ENCODE peak calls at places on chromosome 1, in nine cellular contexts. G is mucosa of descending colon, P is heart left ventricle, C is AG04450, M is gastrocnemius medialis, Q is neural progenitor cell, Y is IMR-90, H is fibroblast of the aortic adventitia, B is pancreas. W is an unnamed sample.

GRCh38 chr1:8456306-8456912 is 138.5 kb downstream of the SLC45A1 start:
- DNase-seq in G (no peak), P (no peak), C (no peak), M (no peak), Q (no peak), Y (peak; percentile 82), H (peak; percentile 68), B (no peak), W (no peak)

GRCh38 chr1:151984313-151984956 is 9.2 kb downstream of the S100A10 start:
- DNase-seq in G (no peak), P (no peak), C (no peak), M (no peak), Q (no peak), Y (no peak), H (no peak), B (no peak), W (no peak)

GRCh38 chr1:195663549-195664280 is 944.5 kb downstream of the KCNT2 start:
- DNase-seq in G (no peak), P (no peak), C (peak; percentile 67), M (no peak), Q (peak; percentile 9), Y (peak; percentile 94), H (peak; percentile 71), B (no peak), W (peak; percentile 52)

GRCh38 chr1:36920801-36921405 is 113.4 kb downstream of the GRIK3 start:
- DNase-seq in G (no peak), P (no peak), C (no peak), M (no peak), Q (no peak), Y (no peak), H (no peak), B (no peak), W (no peak)

GRCh38 chr1:54287176-54287650 is 87.2 kb downstream of the MRPL37 start:
- DNase-seq in G (peak; percentile 86), P (peak; percentile 87), C (no peak), M (peak; percentile 58), Q (no peak), Y (peak; percentile 55), H (peak; percentile 51), B (peak; percentile 81), W (no peak)

GRCh38 chr1:237457573-237457972 is 415.6 kb downstream of the RYR2 start:
- DNase-seq in G (no peak), P (no peak), C (no peak), M (no peak), Q (no peak), Y (no peak), H (no peak), B (no peak), W (no peak)

GRCh38 chr1:52551476-52552235 is 1.2 kb downstream of the TUT4 start:
- DNase-seq in G (peak; percentile 37), P (no peak), C (no peak), M (no peak), Q (peak; percentile 48), Y (peak; percentile 76), H (peak; percentile 61), B (no peak), W (no peak)

GRCh38 chr1:110647254-110647891 is 27.4 kb downstream of the KCNA3 start:
- DNase-seq in G (no peak), P (no peak), C (no peak), M (no peak), Q (no peak), Y (peak; percentile 78), H (peak; percentile 31), B (no peak), W (no peak)

GRCh38 chr1:22822371-22822770 is 111.7 kb downstream of the EPHB2 start:
- DNase-seq in G (peak; percentile 18), P (no peak), C (no peak), M (no peak), Q (no peak), Y (no peak), H (no peak), B (no peak), W (no peak)

GRCh38 chr1:16436946-16437474 is at the start of gene SPATA21:
- DNase-seq in G (no peak), P (no peak), C (no peak), M (no peak), Q (no peak), Y (no peak), H (no peak), B (no peak), W (no peak)

GRCh38 chr1:86068126-86068805 is 88.3 kb downstream of the COL24A1 start:
- DNase-seq in G (no peak), P (no peak), C (no peak), M (no peak), Q (no peak), Y (peak; percentile 57), H (peak; percentile 59), B (no peak), W (no peak)

GRCh38 chr1:100543640-100544039 is 5.7 kb downstream of the GPR88 start:
- DNase-seq in G (no peak), P (no peak), C (no peak), M (no peak), Q (peak; percentile 31), Y (no peak), H (no peak), B (no peak), W (no peak)

GRCh38 chr1:5273280-5274003 is 619.0 kb downstream of the AJAP1 start:
- DNase-seq in G (no peak), P (no peak), C (no peak), M (no peak), Q (peak; percentile 33), Y (no peak), H (no peak), B (no peak), W (no peak)

GRCh38 chr1:94926365-94926914 is 470 bp downstream of the CNN3 start:
- DNase-seq in G (peak; percentile 79), P (peak; percentile 75), C (no peak), M (no peak), Q (peak; percentile 79), Y (peak; percentile 53), H (no peak), B (peak; percentile 55), W (no peak)

GRCh38 chr1:203630697-203631096 is 4.1 kb downstream of the ATP2B4 start:
- DNase-seq in G (no peak), P (peak; percentile 67), C (no peak), M (no peak), Q (no peak), Y (no peak), H (no peak), B (no peak), W (no peak)

DNA sequence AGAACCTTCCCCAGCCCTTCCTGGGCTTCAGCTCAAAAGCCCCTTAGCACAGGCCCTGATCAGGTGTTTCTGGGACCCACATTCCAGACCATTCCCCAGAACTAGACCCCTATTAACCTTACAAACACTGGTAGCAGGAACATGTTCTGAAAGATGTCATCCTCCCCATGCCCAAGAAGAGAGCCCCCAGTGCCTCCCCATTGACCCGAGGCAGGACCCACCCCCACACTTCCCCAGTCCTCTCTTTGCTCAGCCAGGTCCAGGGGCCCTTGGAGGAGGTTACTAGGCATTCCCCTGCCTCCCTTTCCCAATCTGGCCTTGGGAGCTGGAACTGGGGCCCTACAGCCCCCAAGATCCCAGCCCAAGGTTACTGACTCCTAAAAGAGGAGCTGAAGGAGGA is 38.9 kb upstream of the HMGB4 start:
- DNase-seq in G (no peak), P (no peak), C (no peak), M (no peak), Q (no peak), Y (no peak), H (no peak), B (no peak), W (no peak)
- H3K4me3 ChIP-seq in G (no peak overlapping the region), P (no peak overlapping the region), C (no peak overlapping the region), M (no peak overlapping the region), Q (no peak overlapping the region), Y (no peak overlapping the region), H (no peak overlapping the region), B (no peak overlapping the region), W (no peak overlapping the region)

DNA sequence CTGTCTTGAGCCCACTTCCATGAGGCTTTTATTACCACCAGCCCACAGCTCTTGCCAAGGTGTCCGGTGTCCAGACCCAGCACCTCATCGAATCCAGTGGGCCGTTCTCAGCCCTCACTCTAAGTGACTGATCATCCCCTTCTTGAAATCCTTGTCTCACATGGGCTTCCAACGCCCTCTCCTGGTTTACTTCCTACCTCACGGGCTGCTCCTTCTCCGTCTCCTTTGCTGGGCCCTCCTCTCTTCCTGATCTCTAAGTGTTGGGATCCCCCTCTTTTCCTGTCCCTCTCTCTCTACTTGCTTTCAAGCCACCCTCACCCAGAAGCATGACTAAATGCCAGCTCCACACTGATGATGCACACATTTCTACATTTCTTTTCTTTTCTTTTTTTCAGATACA is 9.0 kb upstream of the RHBG start:
- DNase-seq in G (no peak), P (no peak), C (no peak), M (no peak), Q (peak; percentile 64), Y (peak; percentile 43), H (peak; percentile 57), B (no peak), W (no peak)
- TF ChIP-seq CTCF in G (no peak), P (no peak), C (peak; percentile 59), M (no peak), Q (peak; percentile 51), Y (peak; percentile 52), H (peak; percentile 56), B (no peak), W (peak; percentile 74)

DNA sequence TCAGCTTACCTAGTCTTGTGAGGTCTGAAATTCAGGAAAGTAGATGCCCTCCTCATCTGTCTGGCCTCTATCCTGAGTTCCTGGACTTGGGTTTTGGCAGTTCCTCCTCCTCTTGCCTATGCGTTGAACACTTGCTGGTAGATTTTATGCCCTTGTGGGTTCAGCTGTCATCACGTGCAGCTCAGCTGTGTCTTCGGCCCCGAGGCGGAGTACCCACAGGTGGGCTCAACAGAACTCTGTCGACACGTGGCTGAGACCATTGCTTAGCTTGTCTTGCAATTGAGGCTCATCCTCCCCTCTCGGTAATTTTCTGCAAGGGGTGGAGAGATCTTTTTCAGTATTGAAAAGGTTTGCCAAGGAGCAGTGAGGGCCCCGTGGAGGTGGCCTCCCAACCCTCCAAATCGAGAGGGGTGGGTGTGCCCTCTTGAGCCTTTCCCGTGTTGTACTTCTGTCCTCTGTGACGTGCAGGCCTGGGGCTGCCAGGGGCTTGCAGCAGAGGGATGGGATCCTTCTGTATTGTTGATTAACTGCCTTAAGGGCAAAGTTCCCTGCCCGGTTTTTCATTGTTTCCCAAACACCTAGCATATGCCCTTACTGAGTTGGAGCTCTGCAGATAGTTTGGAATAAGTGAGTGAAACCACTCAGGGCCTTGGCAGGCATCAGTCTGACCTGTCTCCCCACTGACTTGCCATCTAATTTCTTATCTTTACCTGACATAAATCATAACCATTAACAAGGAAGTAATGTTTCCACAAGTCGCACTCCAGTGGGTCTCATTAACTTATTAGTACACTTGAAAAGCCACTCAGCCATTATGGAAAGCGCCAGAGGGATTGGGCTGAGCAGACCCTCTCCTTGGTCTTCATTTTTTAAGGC is 2.9 kb downstream of the CENPS start:
- DNase-seq in G (no peak), P (no peak), C (no peak), M (no peak), Q (no peak), Y (no peak), H (no peak), B (no peak), W (no peak)
- H3K4me3 ChIP-seq in G (no peak overlapping the region), P (no peak overlapping the region), C (no peak overlapping the region), M (no peak overlapping the region), Q (no peak overlapping the region), Y (no peak overlapping the region), H (no peak overlapping the region), B (no peak overlapping the region), W (no peak overlapping the region)

DNA sequence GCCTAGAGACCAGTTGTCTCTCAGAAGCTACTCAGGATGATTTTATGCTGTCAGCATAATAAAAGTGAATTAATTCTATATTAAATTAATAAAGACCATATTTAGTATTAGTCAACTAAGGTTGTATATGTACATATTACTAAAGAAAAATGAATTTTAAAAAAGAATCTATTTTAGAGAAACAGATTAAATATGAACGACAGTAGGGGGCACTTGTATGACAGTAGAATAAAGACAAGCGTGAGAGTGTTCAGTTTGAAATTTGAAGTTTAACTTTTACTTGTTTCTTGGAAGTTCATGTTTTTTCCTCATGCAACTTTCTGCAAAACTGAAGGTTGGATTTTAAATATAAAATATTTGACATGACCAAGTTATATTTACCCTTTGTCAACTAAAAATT is 67.9 kb upstream of the MACF1 start:
- DNase-seq in G (no peak), P (no peak), C (no peak), M (no peak), Q (no peak), Y (no peak), H (no peak), B (no peak), W (no peak)
- TF ChIP-seq CTCF in G (no peak), P (no peak), C (no peak), M (no peak), Q (no peak), Y (peak; percentile 17), H (no peak), B (no peak), W (no peak)